ENCODE peak calls at places on chromosome 1, in eight cellular contexts. One of them, this sample, is unnamed.

GRCh38 chr1:180486092-180486491 is 16.3 kb downstream of the ACBD6 start:
- DNase-seq in dorsolateral prefrontal cortex: no peak
- DNase-seq in K562: peak
- DNase-seq in CD4-positive, alpha-beta T cell: no peak
- DNase-seq in right atrium auricular region: no peak
- DNase-seq in CD8-positive, alpha-beta T cell: no peak
- DNase-seq in adrenal gland: no peak
- DNase-seq in activated B cell treated with CpG ODN at 0.5 μM for 24 hours: no peak
- DNase-seq in this sample: no peak

GRCh38 chr1:181630398-181630797 is 147.1 kb downstream of the CACNA1E start:
- DNase-seq in dorsolateral prefrontal cortex: no peak
- DNase-seq in K562: no peak
- DNase-seq in CD4-positive, alpha-beta T cell: no peak
- DNase-seq in right atrium auricular region: no peak
- DNase-seq in CD8-positive, alpha-beta T cell: no peak
- DNase-seq in adrenal gland: no peak
- DNase-seq in activated B cell treated with CpG ODN at 0.5 μM for 24 hours: no peak
- DNase-seq in this sample: no peak

GRCh38 chr1:242876021-242876420 is 351.5 kb upstream of the PLD5 start:
- DNase-seq in dorsolateral prefrontal cortex: no peak
- DNase-seq in K562: no peak
- DNase-seq in CD4-positive, alpha-beta T cell: no peak
- DNase-seq in right atrium auricular region: no peak
- DNase-seq in CD8-positive, alpha-beta T cell: no peak
- DNase-seq in adrenal gland: no peak
- DNase-seq in activated B cell treated with CpG ODN at 0.5 μM for 24 hours: no peak
- DNase-seq in this sample: no peak

GRCh38 chr1:1891349-1892078 is 627 bp upstream of the GNB1 start:
- DNase-seq in dorsolateral prefrontal cortex: no peak
- DNase-seq in K562: peak
- DNase-seq in CD4-positive, alpha-beta T cell: peak
- DNase-seq in right atrium auricular region: no peak
- DNase-seq in CD8-positive, alpha-beta T cell: peak
- DNase-seq in adrenal gland: peak
- DNase-seq in activated B cell treated with CpG ODN at 0.5 μM for 24 hours: no peak
- DNase-seq in this sample: peak

GRCh38 chr1:16158025-16158424 is 2.2 kb upstream of the EPHA2 start:
- DNase-seq in dorsolateral prefrontal cortex: no peak
- DNase-seq in K562: no peak
- DNase-seq in CD4-positive, alpha-beta T cell: no peak
- DNase-seq in right atrium auricular region: no peak
- DNase-seq in CD8-positive, alpha-beta T cell: no peak
- DNase-seq in adrenal gland: no peak
- DNase-seq in activated B cell treated with CpG ODN at 0.5 μM for 24 hours: no peak
- DNase-seq in this sample: no peak

GRCh38 chr1:151199860-151200581 is 1.7 kb downstream of the PIP5K1A start:
- DNase-seq in dorsolateral prefrontal cortex: no peak
- DNase-seq in K562: peak
- DNase-seq in CD4-positive, alpha-beta T cell: no peak
- DNase-seq in right atrium auricular region: no peak
- DNase-seq in CD8-positive, alpha-beta T cell: peak
- DNase-seq in adrenal gland: no peak
- DNase-seq in activated B cell treated with CpG ODN at 0.5 μM for 24 hours: no peak
- DNase-seq in this sample: peak

GRCh38 chr1:243499711-243500110 is 243.9 kb downstream of the SDCCAG8 start:
- DNase-seq in dorsolateral prefrontal cortex: no peak
- DNase-seq in K562: no peak
- DNase-seq in CD4-positive, alpha-beta T cell: no peak
- DNase-seq in right atrium auricular region: no peak
- DNase-seq in CD8-positive, alpha-beta T cell: no peak
- DNase-seq in adrenal gland: no peak
- DNase-seq in activated B cell treated with CpG ODN at 0.5 μM for 24 hours: no peak
- DNase-seq in this sample: no peak

GRCh38 chr1:154465621-154466020 is 36.4 kb upstream of the TDRD10 start:
- DNase-seq in dorsolateral prefrontal cortex: no peak
- DNase-seq in K562: no peak
- DNase-seq in CD4-positive, alpha-beta T cell: no peak
- DNase-seq in right atrium auricular region: no peak
- DNase-seq in CD8-positive, alpha-beta T cell: no peak
- DNase-seq in adrenal gland: no peak
- DNase-seq in activated B cell treated with CpG ODN at 0.5 μM for 24 hours: no peak
- DNase-seq in this sample: no peak

GRCh38 chr1:5847013-5847654 is 145.1 kb downstream of the NPHP4 start:
- DNase-seq in dorsolateral prefrontal cortex: no peak
- DNase-seq in K562: peak
- DNase-seq in CD4-positive, alpha-beta T cell: no peak
- DNase-seq in right atrium auricular region: no peak
- DNase-seq in CD8-positive, alpha-beta T cell: no peak
- DNase-seq in adrenal gland: peak
- DNase-seq in activated B cell treated with CpG ODN at 0.5 μM for 24 hours: no peak
- DNase-seq in this sample: peak

GRCh38 chr1:167676916-167677848 is 44.6 kb upstream of the MPZL1 start:
- DNase-seq in dorsolateral prefrontal cortex: no peak
- DNase-seq in K562: no peak
- DNase-seq in CD4-positive, alpha-beta T cell: no peak
- DNase-seq in right atrium auricular region: no peak
- DNase-seq in CD8-positive, alpha-beta T cell: no peak
- DNase-seq in adrenal gland: no peak
- DNase-seq in activated B cell treated with CpG ODN at 0.5 μM for 24 hours: no peak
- DNase-seq in this sample: no peak

GRCh38 chr1:2356911-2357845 is 34.2 kb downstream of the MORN1 start:
- DNase-seq in dorsolateral prefrontal cortex: no peak
- DNase-seq in K562: no peak
- DNase-seq in CD4-positive, alpha-beta T cell: no peak
- DNase-seq in right atrium auricular region: no peak
- DNase-seq in CD8-positive, alpha-beta T cell: no peak
- DNase-seq in adrenal gland: no peak
- DNase-seq in activated B cell treated with CpG ODN at 0.5 μM for 24 hours: no peak
- DNase-seq in this sample: no peak

GRCh38 chr1:98316286-98316685 is 345.2 kb upstream of the SNX7 start:
- DNase-seq in dorsolateral prefrontal cortex: no peak
- DNase-seq in K562: no peak
- DNase-seq in CD4-positive, alpha-beta T cell: no peak
- DNase-seq in right atrium auricular region: no peak
- DNase-seq in CD8-positive, alpha-beta T cell: no peak
- DNase-seq in adrenal gland: no peak
- DNase-seq in activated B cell treated with CpG ODN at 0.5 μM for 24 hours: no peak
- DNase-seq in this sample: peak

GRCh38 chr1:40745180-40745579 is 38.4 kb upstream of the KCNQ4 start:
- DNase-seq in dorsolateral prefrontal cortex: no peak
- DNase-seq in K562: no peak
- DNase-seq in CD4-positive, alpha-beta T cell: no peak
- DNase-seq in right atrium auricular region: no peak
- DNase-seq in CD8-positive, alpha-beta T cell: no peak
- DNase-seq in adrenal gland: no peak
- DNase-seq in activated B cell treated with CpG ODN at 0.5 μM for 24 hours: no peak
- DNase-seq in this sample: no peak

GRCh38 chr1:1068374-1069060 is 5.6 kb downstream of the RNF223 start:
- DNase-seq in dorsolateral prefrontal cortex: no peak
- DNase-seq in K562: no peak
- DNase-seq in CD4-positive, alpha-beta T cell: peak
- DNase-seq in right atrium auricular region: no peak
- DNase-seq in CD8-positive, alpha-beta T cell: peak
- DNase-seq in adrenal gland: no peak
- DNase-seq in activated B cell treated with CpG ODN at 0.5 μM for 24 hours: peak
- DNase-seq in this sample: no peak

GRCh38 chr1:114509596-114510234 is 1.3 kb downstream of the TRIM33 start:
- DNase-seq in dorsolateral prefrontal cortex: no peak
- DNase-seq in K562: no peak
- DNase-seq in CD4-positive, alpha-beta T cell: no peak
- DNase-seq in right atrium auricular region: no peak
- DNase-seq in CD8-positive, alpha-beta T cell: no peak
- DNase-seq in adrenal gland: no peak
- DNase-seq in activated B cell treated with CpG ODN at 0.5 μM for 24 hours: no peak
- DNase-seq in this sample: no peak

GRCh38 chr1:17189632-17190525 is 15.0 kb upstream of the PADI1 start:
- DNase-seq in dorsolateral prefrontal cortex: no peak
- DNase-seq in K562: no peak
- DNase-seq in CD4-positive, alpha-beta T cell: peak
- DNase-seq in right atrium auricular region: no peak
- DNase-seq in CD8-positive, alpha-beta T cell: no peak
- DNase-seq in adrenal gland: peak
- DNase-seq in activated B cell treated with CpG ODN at 0.5 μM for 24 hours: no peak
- DNase-seq in this sample: peak

GRCh38 chr1:75083848-75084514 is 50.2 kb upstream of the LHX8 start:
- DNase-seq in dorsolateral prefrontal cortex: no peak
- DNase-seq in K562: no peak
- DNase-seq in CD4-positive, alpha-beta T cell: no peak
- DNase-seq in right atrium auricular region: no peak
- DNase-seq in CD8-positive, alpha-beta T cell: no peak
- DNase-seq in adrenal gland: no peak
- DNase-seq in activated B cell treated with CpG ODN at 0.5 μM for 24 hours: no peak
- DNase-seq in this sample: no peak

GRCh38 chr1:109091196-109092193 is 931 bp downstream of the TMEM167B start:
- DNase-seq in dorsolateral prefrontal cortex: no peak
- DNase-seq in K562: no peak
- DNase-seq in CD4-positive, alpha-beta T cell: no peak
- DNase-seq in right atrium auricular region: no peak
- DNase-seq in CD8-positive, alpha-beta T cell: no peak
- DNase-seq in adrenal gland: no peak
- DNase-seq in activated B cell treated with CpG ODN at 0.5 μM for 24 hours: no peak
- DNase-seq in this sample: peak

GRCh38 chr1:182054698-182055326 is 6.7 kb downstream of the ZNF648 start:
- DNase-seq in dorsolateral prefrontal cortex: no peak
- DNase-seq in K562: peak
- DNase-seq in CD4-positive, alpha-beta T cell: peak
- DNase-seq in right atrium auricular region: no peak
- DNase-seq in CD8-positive, alpha-beta T cell: peak
- DNase-seq in adrenal gland: peak
- DNase-seq in activated B cell treated with CpG ODN at 0.5 μM for 24 hours: no peak
- DNase-seq in this sample: no peak

GRCh38 chr1:229344937-229345684 is 2.3 kb upstream of the CCSAP start:
- DNase-seq in dorsolateral prefrontal cortex: no peak
- DNase-seq in K562: no peak
- DNase-seq in CD4-positive, alpha-beta T cell: no peak
- DNase-seq in right atrium auricular region: no peak
- DNase-seq in CD8-positive, alpha-beta T cell: no peak
- DNase-seq in adrenal gland: no peak
- DNase-seq in activated B cell treated with CpG ODN at 0.5 μM for 24 hours: no peak
- DNase-seq in this sample: no peak

GRCh38 chr1:56967900-56968832 is 2.4 kb upstream of the C8B start:
- DNase-seq in dorsolateral prefrontal cortex: no peak
- DNase-seq in K562: peak
- DNase-seq in CD4-positive, alpha-beta T cell: no peak
- DNase-seq in right atrium auricular region: no peak
- DNase-seq in CD8-positive, alpha-beta T cell: no peak
- DNase-seq in adrenal gland: no peak
- DNase-seq in activated B cell treated with CpG ODN at 0.5 μM for 24 hours: no peak
- DNase-seq in this sample: no peak

GRCh38 chr1:209870151-209870831 is 42.5 kb downstream of the UTP25 start:
- DNase-seq in dorsolateral prefrontal cortex: no peak
- DNase-seq in K562: no peak
- DNase-seq in CD4-positive, alpha-beta T cell: no peak
- DNase-seq in right atrium auricular region: no peak
- DNase-seq in CD8-positive, alpha-beta T cell: no peak
- DNase-seq in adrenal gland: no peak
- DNase-seq in activated B cell treated with CpG ODN at 0.5 μM for 24 hours: no peak
- DNase-seq in this sample: peak

GRCh38 chr1:151596166-151596933 is 15.5 kb upstream of the SNX27 start:
- DNase-seq in dorsolateral prefrontal cortex: no peak
- DNase-seq in K562: peak
- DNase-seq in CD4-positive, alpha-beta T cell: no peak
- DNase-seq in right atrium auricular region: no peak
- DNase-seq in CD8-positive, alpha-beta T cell: no peak
- DNase-seq in adrenal gland: no peak
- DNase-seq in activated B cell treated with CpG ODN at 0.5 μM for 24 hours: no peak
- DNase-seq in this sample: no peak

GRCh38 chr1:38529946-38530345 is 329.6 kb downstream of the RRAGC start:
- DNase-seq in dorsolateral prefrontal cortex: no peak
- DNase-seq in K562: no peak
- DNase-seq in CD4-positive, alpha-beta T cell: no peak
- DNase-seq in right atrium auricular region: no peak
- DNase-seq in CD8-positive, alpha-beta T cell: no peak
- DNase-seq in adrenal gland: no peak
- DNase-seq in activated B cell treated with CpG ODN at 0.5 μM for 24 hours: no peak
- DNase-seq in this sample: no peak

GRCh38 chr1:59693431-59693830 is 121.3 kb upstream of the HOOK1 start:
- DNase-seq in dorsolateral prefrontal cortex: no peak
- DNase-seq in K562: no peak
- DNase-seq in CD4-positive, alpha-beta T cell: no peak
- DNase-seq in right atrium auricular region: no peak
- DNase-seq in CD8-positive, alpha-beta T cell: no peak
- DNase-seq in adrenal gland: no peak
- DNase-seq in activated B cell treated with CpG ODN at 0.5 μM for 24 hours: no peak
- DNase-seq in this sample: no peak
- TF ChIP-seq CTCF in dorsolateral prefrontal cortex: no peak
- TF ChIP-seq CTCF in K562: no peak
- TF ChIP-seq CTCF in CD4-positive, alpha-beta T cell: no peak
- TF ChIP-seq CTCF in right atrium auricular region: no peak
- TF ChIP-seq CTCF in CD8-positive, alpha-beta T cell: no peak
- TF ChIP-seq CTCF in adrenal gland: no peak
- TF ChIP-seq CTCF in activated B cell treated with CpG ODN at 0.5 μM for 24 hours: no peak
- TF ChIP-seq CTCF in this sample: no peak

GRCh38 chr1:63152572-63152971 is 169.8 kb upstream of the FOXD3 start:
- DNase-seq in dorsolateral prefrontal cortex: no peak
- DNase-seq in K562: no peak
- DNase-seq in CD4-positive, alpha-beta T cell: no peak
- DNase-seq in right atrium auricular region: no peak
- DNase-seq in CD8-positive, alpha-beta T cell: no peak
- DNase-seq in adrenal gland: no peak
- DNase-seq in activated B cell treated with CpG ODN at 0.5 μM for 24 hours: no peak
- DNase-seq in this sample: no peak

GRCh38 chr1:63147783-63148182 is 174.6 kb upstream of the FOXD3 start:
- DNase-seq in dorsolateral prefrontal cortex: no peak
- DNase-seq in K562: no peak
- DNase-seq in CD4-positive, alpha-beta T cell: no peak
- DNase-seq in right atrium auricular region: no peak
- DNase-seq in CD8-positive, alpha-beta T cell: no peak
- DNase-seq in adrenal gland: no peak
- DNase-seq in activated B cell treated with CpG ODN at 0.5 μM for 24 hours: no peak
- DNase-seq in this sample: no peak

GRCh38 chr1:63143482-63143881 is 178.9 kb upstream of the FOXD3 start:
- DNase-seq in dorsolateral prefrontal cortex: no peak
- DNase-seq in K562: no peak
- DNase-seq in CD4-positive, alpha-beta T cell: no peak
- DNase-seq in right atrium auricular region: no peak
- DNase-seq in CD8-positive, alpha-beta T cell: no peak
- DNase-seq in adrenal gland: no peak
- DNase-seq in activated B cell treated with CpG ODN at 0.5 μM for 24 hours: no peak
- DNase-seq in this sample: peak

GRCh38 chr1:63148825-63149645 is 173.3 kb upstream of the FOXD3 start:
- DNase-seq in dorsolateral prefrontal cortex: no peak
- DNase-seq in K562: peak
- DNase-seq in CD4-positive, alpha-beta T cell: no peak
- DNase-seq in right atrium auricular region: no peak
- DNase-seq in CD8-positive, alpha-beta T cell: no peak
- DNase-seq in adrenal gland: peak
- DNase-seq in activated B cell treated with CpG ODN at 0.5 μM for 24 hours: no peak
- DNase-seq in this sample: peak
- TF ChIP-seq CTCF in dorsolateral prefrontal cortex: peak
- TF ChIP-seq CTCF in K562: peak
- TF ChIP-seq CTCF in CD4-positive, alpha-beta T cell: no peak
- TF ChIP-seq CTCF in right atrium auricular region: no peak
- TF ChIP-seq CTCF in CD8-positive, alpha-beta T cell: no peak
- TF ChIP-seq CTCF in adrenal gland: peak
- TF ChIP-seq CTCF in activated B cell treated with CpG ODN at 0.5 μM for 24 hours: no peak
- TF ChIP-seq CTCF in this sample: peak

GRCh38 chr1:100834779-100835645 is 59.6 kb downstream of the EXTL2 start:
- DNase-seq in dorsolateral prefrontal cortex: no peak
- DNase-seq in K562: peak
- DNase-seq in CD4-positive, alpha-beta T cell: no peak
- DNase-seq in right atrium auricular region: no peak
- DNase-seq in CD8-positive, alpha-beta T cell: no peak
- DNase-seq in adrenal gland: no peak
- DNase-seq in activated B cell treated with CpG ODN at 0.5 μM for 24 hours: no peak
- DNase-seq in this sample: peak
- TF ChIP-seq CTCF in dorsolateral prefrontal cortex: peak
- TF ChIP-seq CTCF in K562: peak
- TF ChIP-seq CTCF in CD4-positive, alpha-beta T cell: peak
- TF ChIP-seq CTCF in right atrium auricular region: no peak
- TF ChIP-seq CTCF in CD8-positive, alpha-beta T cell: peak
- TF ChIP-seq CTCF in adrenal gland: peak
- TF ChIP-seq CTCF in activated B cell treated with CpG ODN at 0.5 μM for 24 hours: no peak
- TF ChIP-seq CTCF in this sample: peak

GRCh38 chr1:10888791-10889627 is 92.6 kb upstream of the CASZ1 start:
- DNase-seq in dorsolateral prefrontal cortex: no peak
- DNase-seq in K562: no peak
- DNase-seq in CD4-positive, alpha-beta T cell: no peak
- DNase-seq in right atrium auricular region: no peak
- DNase-seq in CD8-positive, alpha-beta T cell: no peak
- DNase-seq in adrenal gland: no peak
- DNase-seq in activated B cell treated with CpG ODN at 0.5 μM for 24 hours: no peak
- DNase-seq in this sample: no peak
- TF ChIP-seq CTCF in dorsolateral prefrontal cortex: no peak
- TF ChIP-seq CTCF in K562: no peak
- TF ChIP-seq CTCF in CD4-positive, alpha-beta T cell: no peak
- TF ChIP-seq CTCF in right atrium auricular region: no peak
- TF ChIP-seq CTCF in CD8-positive, alpha-beta T cell: no peak
- TF ChIP-seq CTCF in adrenal gland: no peak
- TF ChIP-seq CTCF in activated B cell treated with CpG ODN at 0.5 μM for 24 hours: no peak
- TF ChIP-seq CTCF in this sample: no peak